ENCODE peak calls at places on chromosomes 5 and 9, in four cellular contexts. One of them, this sample, is unnamed.

GRCh38 chr5:88944751-88945507 is 61.9 kb upstream of the MEF2C start:
- DNase-seq in GM12891: no peak
- DNase-seq in GM12878: no peak
- DNase-seq in K562: no peak
- DNase-seq in this sample: no peak

GRCh38 chr9:127393680-127394079 is 3.3 kb upstream of the SLC2A8 start:
- DNase-seq in K562: no peak
- DNase-seq in GM12891: no peak
- DNase-seq in GM12878: no peak
- DNase-seq in this sample: no peak

GRCh38 chr9:27181381-27181780 is 72.4 kb downstream of the TEK start:
- DNase-seq in K562: no peak
- DNase-seq in GM12891: no peak
- DNase-seq in GM12878: no peak
- DNase-seq in this sample: no peak

GRCh38 chr5:178426326-178427130 is 163.7 kb downstream of the COL23A1 start:
- DNase-seq in GM12891: no peak
- DNase-seq in GM12878: no peak
- DNase-seq in K562: no peak
- DNase-seq in this sample: no peak

GRCh38 chr5:72949481-72949880 is 6.4 kb upstream of the FCHO2 start:
- DNase-seq in K562: no peak
- DNase-seq in GM12891: no peak
- DNase-seq in GM12878: no peak
- DNase-seq in this sample: no peak

GRCh38 chr5:173823721-173824567 is 64.2 kb upstream of the CPEB4 start:
- DNase-seq in K562: no peak
- DNase-seq in GM12891: no peak
- DNase-seq in GM12878: no peak
- DNase-seq in this sample: no peak

GRCh38 chr9:118987167-118987566 is 382.1 kb downstream of the BRINP1 start:
- DNase-seq in GM12891: no peak
- DNase-seq in GM12878: no peak
- DNase-seq in K562: no peak
- DNase-seq in this sample: no peak

GRCh38 chr5:59640411-59640810 is 253.1 kb downstream of the PDE4D start:
- DNase-seq in GM12878: no peak
- DNase-seq in K562: no peak
- DNase-seq in GM12891: no peak
- DNase-seq in this sample: no peak

GRCh38 chr9:114153761-114154596 is 1.4 kb upstream of the COL27A1 start:
- DNase-seq in K562: no peak
- DNase-seq in GM12878: no peak
- DNase-seq in GM12891: no peak
- DNase-seq in this sample: no peak

GRCh38 chr5:28165116-28165515 is 1126.7 kb upstream of the CDH9 start:
- DNase-seq in GM12891: no peak
- DNase-seq in GM12878: no peak
- DNase-seq in K562: no peak
- DNase-seq in this sample: no peak

GRCh38 chr5:32225445-32225844 is 51.3 kb upstream of the GOLPH3 start:
- DNase-seq in GM12891: no peak
- DNase-seq in K562: no peak
- DNase-seq in GM12878: no peak
- DNase-seq in this sample: no peak

GRCh38 chr9:127943011-127943662 is 5.5 kb upstream of the DPM2 start:
- DNase-seq in K562: no peak
- DNase-seq in GM12891: no peak
- DNase-seq in GM12878: no peak
- DNase-seq in this sample: no peak

GRCh38 chr9:113233146-113233545 is 11.8 kb downstream of the SLC31A1 start:
- DNase-seq in GM12878: no peak
- DNase-seq in GM12891: no peak
- DNase-seq in K562: no peak
- DNase-seq in this sample: peak

DNA sequence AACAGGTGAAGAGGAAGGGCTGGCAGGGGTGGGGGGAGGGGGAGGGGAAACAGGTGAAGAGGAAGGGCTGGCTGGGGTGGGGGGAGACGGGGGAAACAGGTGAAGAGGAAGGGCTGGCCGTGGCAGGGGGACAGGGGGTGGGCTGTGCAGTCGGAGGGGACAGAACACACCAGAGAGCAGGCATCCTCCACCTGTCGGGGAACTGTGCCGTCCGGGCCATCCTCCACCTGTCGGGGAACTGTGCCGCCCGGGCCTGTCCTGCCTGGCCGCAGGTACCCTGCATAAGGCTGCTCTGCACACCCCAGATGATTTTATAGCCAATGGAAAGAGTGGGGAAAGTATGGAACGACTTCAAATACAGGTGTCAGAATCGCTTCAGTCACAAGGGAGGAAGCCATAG is 32.5 kb upstream of the PPP1R26 start:
- DNase-seq in K562: no peak
- DNase-seq in GM12878: no peak
- DNase-seq in GM12891: no peak
- DNase-seq in this sample: no peak
- TF ChIP-seq SPI1 in K562: no peak
- TF ChIP-seq SPI1 in GM12878: no peak
- TF ChIP-seq SPI1 in GM12891: no peak
- TF ChIP-seq SPI1 in this sample: no peak

DNA sequence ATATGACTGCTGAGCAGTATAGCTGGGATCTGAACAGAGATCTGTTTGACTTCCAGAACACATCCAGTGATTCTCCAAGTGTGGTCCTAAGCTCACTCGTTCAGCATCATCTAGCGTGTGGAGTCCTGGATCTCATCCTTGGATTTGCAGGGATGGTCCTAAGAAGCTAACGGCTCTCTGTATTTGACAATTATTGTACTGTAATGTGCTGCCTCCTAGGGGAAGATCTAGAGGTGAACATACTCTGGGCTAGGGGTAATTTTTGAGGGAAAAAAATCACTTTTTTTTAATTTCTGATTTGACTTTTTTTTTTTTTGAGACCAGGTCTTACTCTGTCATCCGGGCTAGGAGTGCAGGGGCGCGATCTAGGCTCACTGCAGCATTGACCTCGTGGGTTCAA is 1.5 kb downstream of the SLC26A2 start:
- DNase-seq in GM12878: no peak
- DNase-seq in GM12891: no peak
- DNase-seq in K562: peak
- DNase-seq in this sample: no peak
- TF ChIP-seq SPI1 in GM12878: no peak
- TF ChIP-seq SPI1 in GM12891: no peak
- TF ChIP-seq SPI1 in K562: no peak
- TF ChIP-seq SPI1 in this sample: no peak

GRCh38 chr9:129412814-129413536 is 207.9 kb downstream of the C9orf50 start:
- DNase-seq in K562: peak
- DNase-seq in GM12891: peak
- DNase-seq in GM12878: no peak
- DNase-seq in this sample: peak
- TF ChIP-seq SPI1 in K562: no peak
- TF ChIP-seq SPI1 in GM12891: no peak
- TF ChIP-seq SPI1 in GM12878: no peak
- TF ChIP-seq SPI1 in this sample: no peak

GRCh38 chr5:54616031-54616430 is 98.5 kb downstream of the SNX18 start:
- DNase-seq in GM12891: no peak
- DNase-seq in K562: no peak
- DNase-seq in GM12878: no peak
- DNase-seq in this sample: peak
- TF ChIP-seq SPI1 in GM12891: no peak
- TF ChIP-seq SPI1 in K562: no peak
- TF ChIP-seq SPI1 in GM12878: no peak
- TF ChIP-seq SPI1 in this sample: no peak

GRCh38 chr9:36140086-36141084 is 3.9 kb downstream of the GLIPR2 start:
- DNase-seq in K562: no peak
- DNase-seq in GM12878: no peak
- DNase-seq in GM12891: no peak
- DNase-seq in this sample: no peak
- TF ChIP-seq SPI1 in K562: no peak
- TF ChIP-seq SPI1 in GM12878: no peak
- TF ChIP-seq SPI1 in GM12891: no peak
- TF ChIP-seq SPI1 in this sample: no peak

GRCh38 chr5:74148321-74148720 is 492.2 kb downstream of the ENC1 start:
- DNase-seq in K562: no peak
- DNase-seq in GM12891: no peak
- DNase-seq in GM12878: no peak
- DNase-seq in this sample: no peak
- TF ChIP-seq SPI1 in K562: no peak
- TF ChIP-seq SPI1 in GM12891: no peak
- TF ChIP-seq SPI1 in GM12878: no peak
- TF ChIP-seq SPI1 in this sample: no peak

GRCh38 chr5:78747703-78748359 is 99.3 kb upstream of the LHFPL2 start:
- DNase-seq in GM12891: no peak
- DNase-seq in GM12878: no peak
- DNase-seq in K562: no peak
- DNase-seq in this sample: no peak
- TF ChIP-seq SPI1 in GM12891: no peak
- TF ChIP-seq SPI1 in GM12878: no peak
- TF ChIP-seq SPI1 in K562: no peak
- TF ChIP-seq SPI1 in this sample: no peak

GRCh38 chr9:76808636-76809035 is 44.4 kb downstream of the PCA3 start:
- DNase-seq in GM12891: no peak
- DNase-seq in GM12878: no peak
- DNase-seq in K562: no peak
- DNase-seq in this sample: no peak

GRCh38 chr9:76810377-76810957 is 46.2 kb downstream of the PCA3 start:
- DNase-seq in K562: peak
- DNase-seq in GM12878: no peak
- DNase-seq in GM12891: peak
- DNase-seq in this sample: peak
- TF ChIP-seq SPI1 in K562: no peak
- TF ChIP-seq SPI1 in GM12878: no peak
- TF ChIP-seq SPI1 in GM12891: no peak
- TF ChIP-seq SPI1 in this sample: no peak

DNA sequence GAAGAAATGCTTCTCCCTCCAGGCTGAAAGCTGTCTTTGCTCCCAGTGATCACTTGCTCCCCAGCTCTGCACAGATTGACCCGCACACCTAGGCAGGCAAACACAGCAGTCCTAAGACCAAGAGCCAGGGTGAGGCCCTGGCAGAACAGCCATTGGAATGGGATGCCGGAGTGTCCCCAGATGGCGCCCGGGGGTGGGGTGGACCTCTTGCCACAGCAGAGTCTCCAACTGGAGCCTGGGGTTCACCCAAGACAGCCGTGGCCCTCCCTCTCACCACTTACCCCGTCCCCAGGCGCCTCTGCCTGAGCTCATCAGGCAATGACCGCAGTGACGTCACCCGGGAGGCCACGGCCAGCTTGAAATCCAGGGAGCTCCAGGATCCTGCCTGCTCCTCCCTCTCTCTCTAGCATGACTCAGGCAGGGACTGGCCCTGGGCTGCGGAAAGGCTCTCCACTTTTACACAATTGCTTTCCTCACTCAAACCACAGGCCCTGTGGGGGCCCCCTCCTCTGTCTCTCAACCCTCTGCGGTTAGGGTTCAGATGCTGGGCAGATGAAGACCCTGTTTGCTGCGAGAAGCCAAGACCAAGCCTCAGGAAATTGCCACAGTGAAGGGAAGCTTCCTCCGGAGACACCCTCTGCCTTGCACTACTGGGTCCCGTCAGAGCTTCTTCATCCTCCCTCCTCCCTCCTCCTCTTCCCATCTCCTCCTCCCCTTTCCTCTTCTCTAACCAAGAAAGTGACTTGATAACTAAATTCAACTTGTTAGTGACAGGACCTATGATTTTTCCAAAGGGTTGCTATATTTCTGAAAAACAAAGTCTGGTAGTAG is 24.3 kb upstream of the PTGES start:
- DNase-seq in GM12878: no peak
- DNase-seq in K562: peak
- DNase-seq in GM12891: no peak
- DNase-seq in this sample: peak
- TF ChIP-seq SPI1 in GM12878: no peak
- TF ChIP-seq SPI1 in K562: no peak
- TF ChIP-seq SPI1 in GM12891: no peak
- TF ChIP-seq SPI1 in this sample: peak